ENCODE peak calls at places on chromosomes 5 and 9, in six cellular contexts. K is H9, A is H1, H is IMR-90, C is trophoblast cell, U is mesenchymal stem cell. R is an unnamed sample.

GRCh38 chr5:87845734-87846133 is 422.9 kb downstream of the TMEM161B start:
- DNase-seq in K (no peak), A (no peak), H (no peak), C (no peak), U (peak), R (no peak)

GRCh38 chr5:109759304-109759703 is 69.6 kb downstream of the MAN2A1 start:
- DNase-seq in K (no peak), A (no peak), H (peak), C (no peak), U (peak), R (no peak)

GRCh38 chr5:59003641-59004040 is 420.8 kb downstream of the RAB3C start:
- DNase-seq in K (peak), A (no peak), H (no peak), C (no peak), U (no peak), R (no peak)

GRCh38 chr9:129549684-129550083 is 71.2 kb downstream of the C9orf50 start:
- DNase-seq in K (no peak), A (no peak), H (no peak), C (no peak), U (no peak), R (no peak)

GRCh38 chr5:76583163-76584047 is 39.8 kb downstream of the F2RL2 start:
- DNase-seq in K (no peak), A (no peak), H (peak), C (peak), U (peak), R (no peak)

GRCh38 chr9:132507670-132508469 is 74.5 kb upstream of the BARHL1 start:
- DNase-seq in K (peak), A (peak), H (peak), C (peak), U (peak), R (peak)

GRCh38 chr5:122439645-122440044 is 127.6 kb downstream of the SNCAIP start:
- DNase-seq in K (no peak), A (no peak), H (no peak), C (no peak), U (no peak), R (no peak)

GRCh38 chr5:132431682-132432081 is 58.9 kb downstream of the IRF1 start:
- DNase-seq in K (no peak), A (no peak), H (no peak), C (no peak), U (no peak), R (no peak)

GRCh38 chr5:33409435-33410146 is 31.2 kb upstream of the TARS1 start:
- DNase-seq in K (no peak), A (no peak), H (peak), C (no peak), U (peak), R (no peak)

GRCh38 chr5:178207917-178208280 is 3.6 kb downstream of the HNRNPAB start:
- DNase-seq in K (no peak), A (no peak), H (no peak), C (no peak), U (no peak), R (no peak)

GRCh38 chr9:96009690-96010477 is 134.4 kb downstream of the ERCC6L2 start:
- DNase-seq in K (no peak), A (no peak), H (no peak), C (no peak), U (no peak), R (no peak)

GRCh38 chr9:89408628-89409101 is 89.2 kb downstream of the SEMA4D start:
- DNase-seq in K (no peak), A (no peak), H (no peak), C (no peak), U (no peak), R (no peak)

GRCh38 chr5:79263290-79263689 is 27.4 kb downstream of the JMY start:
- DNase-seq in K (no peak), A (no peak), H (no peak), C (no peak), U (no peak), R (no peak)

GRCh38 chr9:26677965-26678745 is 214.4 kb downstream of the CAAP1 start:
- DNase-seq in K (no peak), A (no peak), H (no peak), C (no peak), U (no peak), R (no peak)

GRCh38 chr5:1737790-1738405 is 61.7 kb downstream of the MRPL36 start:
- DNase-seq in K (peak), A (peak), H (peak), C (peak), U (peak), R (no peak)

GRCh38 chr9:109063765-109064164 is 50.5 kb upstream of the CTNNAL1 start:
- DNase-seq in K (no peak), A (no peak), H (peak), C (no peak), U (no peak), R (no peak)

GRCh38 chr9:137593176-137593575 is 2.9 kb upstream of the ZMYND19 start:
- DNase-seq in K (no peak), A (no peak), H (no peak), C (no peak), U (no peak), R (no peak)

GRCh38 chr5:21397693-21398092 is 1409.7 kb upstream of the CDH18 start:
- DNase-seq in K (no peak), A (no peak), H (no peak), C (no peak), U (no peak), R (no peak)

GRCh38 chr9:108186996-108187395 is 668.8 kb downstream of the ACTL7B start:
- DNase-seq in K (no peak), A (no peak), H (peak), C (peak), U (no peak), R (no peak)

GRCh38 chr9:114081441-114082016 is 3.4 kb upstream of the AMBP start:
- DNase-seq in K (peak), A (no peak), H (no peak), C (no peak), U (no peak), R (no peak)

GRCh38 chr9:78261403-78262001 is 25.6 kb downstream of the CEP78 start:
- DNase-seq in K (no peak), A (no peak), H (peak), C (peak), U (peak), R (no peak)

GRCh38 chr9:115291841-115292240 is 173.9 kb upstream of the TNC start:
- DNase-seq in K (no peak), A (no peak), H (peak), C (peak), U (peak), R (no peak)

GRCh38 chr5:148923023-148923422 is 96.6 kb downstream of the ADRB2 start:
- DNase-seq in K (no peak), A (no peak), H (no peak), C (no peak), U (no peak), R (no peak)

GRCh38 chr5:172380992-172381643 is 73.2 kb downstream of the SH3PXD2B start:
- DNase-seq in K (no peak), A (no peak), H (peak), C (no peak), U (no peak), R (no peak)

GRCh38 chr5:56327810-56328209 is 94.7 kb upstream of the ANKRD55 start:
- DNase-seq in K (no peak), A (no peak), H (no peak), C (no peak), U (peak), R (no peak)

GRCh38 chr9:111483419-111483861 is 743 bp downstream of the ECPAS start:
- DNase-seq in K (no peak), A (no peak), H (no peak), C (no peak), U (no peak), R (peak)

GRCh38 chr9:131436386-131436785 is 42.5 kb downstream of the PRRC2B start:
- DNase-seq in K (peak), A (no peak), H (no peak), C (no peak), U (no peak), R (no peak)

GRCh38 chr9:123251324-123251723 is 17.1 kb downstream of the STRBP start:
- DNase-seq in K (no peak), A (no peak), H (no peak), C (no peak), U (no peak), R (no peak)

GRCh38 chr5:169331292-169331852 is 30.4 kb upstream of the SLIT3 start:
- DNase-seq in K (no peak), A (no peak), H (no peak), C (peak), U (peak), R (no peak)

GRCh38 chr9:114002271-114002985 is 75.7 kb downstream of the AMBP start:
- DNase-seq in K (peak), A (peak), H (no peak), C (no peak), U (no peak), R (no peak)

GRCh38 chr5:174459832-174460448 is 264.4 kb upstream of the MSX2 start:
- DNase-seq in K (no peak), A (no peak), H (no peak), C (peak), U (no peak), R (no peak)

GRCh38 chr5:174457141-174457678 is 267.2 kb upstream of the MSX2 start:
- DNase-seq in K (no peak), A (no peak), H (no peak), C (peak), U (no peak), R (no peak)

GRCh38 chr5:174462128-174462527 is 262.3 kb upstream of the MSX2 start:
- DNase-seq in K (no peak), A (no peak), H (no peak), C (no peak), U (no peak), R (no peak)

GRCh38 chr5:174455301-174455700 is 269.1 kb upstream of the MSX2 start:
- DNase-seq in K (no peak), A (no peak), H (no peak), C (peak), U (no peak), R (no peak)

GRCh38 chr5:174459071-174459702 is 265.2 kb upstream of the MSX2 start:
- DNase-seq in K (no peak), A (no peak), H (no peak), C (peak), U (no peak), R (no peak)
- H4K91ac ChIP-seq in K (no peak), A (no peak), H (no peak), C (peak), U (no peak), R (no peak)

GRCh38 chr5:52727568-52727967 is 60.1 kb upstream of the ITGA1 start:
- DNase-seq in K (no peak), A (no peak), H (peak), C (peak), U (peak), R (no peak)

GRCh38 chr5:52727001-52727400 is 60.7 kb upstream of the ITGA1 start:
- DNase-seq in K (no peak), A (no peak), H (no peak), C (peak), U (no peak), R (no peak)

GRCh38 chr5:52728201-52728600 is 59.5 kb upstream of the ITGA1 start:
- DNase-seq in K (no peak), A (no peak), H (no peak), C (no peak), U (no peak), R (no peak)

GRCh38 chr5:52725781-52726180 is 61.9 kb upstream of the ITGA1 start:
- DNase-seq in K (no peak), A (no peak), H (no peak), C (no peak), U (no peak), R (no peak)

DNA sequence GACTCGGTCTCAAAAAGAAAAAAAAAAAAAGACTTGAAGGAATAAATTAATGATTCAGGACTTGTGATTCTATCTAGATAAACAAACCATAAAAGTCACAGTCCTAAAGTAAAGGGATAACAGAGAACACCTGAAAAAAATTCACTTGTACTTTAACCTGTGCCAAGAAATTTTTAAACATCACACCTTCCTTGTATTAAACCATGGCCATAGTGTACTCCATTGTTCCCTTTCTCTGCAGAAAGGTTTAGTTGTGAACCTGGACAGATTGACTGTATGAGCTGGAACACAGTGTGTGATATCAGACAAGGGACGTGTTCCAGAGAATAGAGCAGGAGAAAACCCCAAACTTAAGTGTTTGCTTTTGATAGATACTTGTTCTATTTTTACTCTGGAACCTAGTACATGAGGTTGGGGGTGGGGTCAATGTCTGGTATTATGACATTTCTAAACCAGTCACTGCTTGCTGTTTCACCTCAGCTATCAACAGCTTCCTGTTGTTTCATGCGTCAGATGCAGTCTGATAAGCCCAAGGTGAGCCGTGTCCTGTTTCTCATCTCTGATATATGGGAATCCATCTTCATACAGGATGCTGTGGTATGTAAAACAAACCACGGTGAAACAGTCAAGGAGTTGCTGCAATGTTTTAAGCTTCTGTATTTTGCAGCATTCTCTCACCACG is 62.5 kb upstream of the ITGA1 start:
- DNase-seq in K (no peak), A (no peak), H (peak), C (peak), U (peak), R (no peak)
- H4K91ac ChIP-seq in K (no peak), A (no peak), H (no peak), C (peak), U (no peak), R (no peak)

GRCh38 chr5:81359108-81359507 is 34.8 kb downstream of the ACOT12 start:
- DNase-seq in K (peak), A (peak), H (no peak), C (no peak), U (no peak), R (no peak)

GRCh38 chr5:81365541-81365940 is 28.4 kb downstream of the ACOT12 start:
- DNase-seq in K (no peak), A (no peak), H (no peak), C (no peak), U (no peak), R (no peak)

GRCh38 chr5:81361600-81361999 is 32.3 kb downstream of the ACOT12 start:
- DNase-seq in K (no peak), A (no peak), H (no peak), C (no peak), U (no peak), R (no peak)

GRCh38 chr5:81363093-81363886 is 30.6 kb downstream of the ACOT12 start:
- DNase-seq in K (no peak), A (no peak), H (no peak), C (no peak), U (no peak), R (no peak)

GRCh38 chr5:81360640-81361039 is 33.3 kb downstream of the ACOT12 start:
- DNase-seq in K (no peak), A (no peak), H (no peak), C (no peak), U (no peak), R (no peak)
- H4K91ac ChIP-seq in K (no peak), A (no peak), H (no peak), C (no peak), U (no peak), R (no peak)

GRCh38 chr9:784916-785315 is 56.6 kb upstream of the DMRT1 start:
- DNase-seq in K (no peak), A (no peak), H (no peak), C (peak), U (no peak), R (no peak)

GRCh38 chr9:784202-784601 is 57.3 kb upstream of the DMRT1 start:
- DNase-seq in K (no peak), A (no peak), H (peak), C (peak), U (no peak), R (no peak)

GRCh38 chr9:786405-786804 is 55.1 kb upstream of the DMRT1 start:
- DNase-seq in K (no peak), A (no peak), H (no peak), C (peak), U (no peak), R (no peak)

GRCh38 chr9:788777-789176 is 52.7 kb upstream of the DMRT1 start:
- DNase-seq in K (no peak), A (no peak), H (no peak), C (no peak), U (no peak), R (no peak)

GRCh38 chr9:785997-786396 is 55.5 kb upstream of the DMRT1 start:
- DNase-seq in K (no peak), A (no peak), H (no peak), C (no peak), U (no peak), R (no peak)
- H4K91ac ChIP-seq in K (no peak), A (no peak), H (no peak), C (peak), U (no peak), R (no peak)

GRCh38 chr9:36301227-36301626 is 43.0 kb upstream of the GNE start:
- DNase-seq in K (no peak), A (no peak), H (no peak), C (no peak), U (no peak), R (no peak)
- H4K91ac ChIP-seq in K (no peak), A (no peak), H (no peak), C (no peak), U (no peak), R (no peak)

DNA sequence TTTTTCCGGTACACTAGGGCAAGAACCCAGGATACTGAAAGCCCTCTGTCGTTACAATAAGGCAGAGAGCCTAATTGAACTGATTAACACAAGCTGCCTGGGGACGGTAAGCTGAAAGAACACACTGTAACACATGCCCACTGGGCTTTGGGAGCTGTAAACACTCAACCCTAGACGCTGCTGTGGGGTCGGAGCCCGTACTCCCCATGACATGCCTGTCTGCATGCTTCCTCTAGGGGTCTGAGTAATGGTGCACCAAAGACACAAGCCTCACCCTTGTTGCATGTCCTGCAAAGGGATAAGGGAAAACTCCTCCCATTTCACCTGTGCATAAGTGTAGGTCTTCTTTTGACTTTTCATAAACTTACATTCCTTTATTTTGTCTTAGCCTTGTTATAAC is 194.0 kb downstream of the FBXL7 start:
- DNase-seq in K (no peak), A (no peak), H (no peak), C (no peak), U (no peak), R (no peak)
- H4K91ac ChIP-seq in K (no peak), A (no peak), H (no peak), C (no peak), U (peak), R (no peak)

GRCh38 chr5:143343042-143343441 is 60.4 kb downstream of the NR3C1 start:
- DNase-seq in K (no peak), A (no peak), H (no peak), C (no peak), U (no peak), R (no peak)

GRCh38 chr5:143342607-143343006 is 60.9 kb downstream of the NR3C1 start:
- DNase-seq in K (no peak), A (no peak), H (no peak), C (no peak), U (no peak), R (no peak)

GRCh38 chr5:143338658-143339366 is 64.7 kb downstream of the NR3C1 start:
- DNase-seq in K (no peak), A (no peak), H (peak), C (peak), U (peak), R (no peak)

GRCh38 chr5:143340891-143341685 is 62.4 kb downstream of the NR3C1 start:
- DNase-seq in K (no peak), A (no peak), H (peak), C (no peak), U (no peak), R (no peak)

DNA sequence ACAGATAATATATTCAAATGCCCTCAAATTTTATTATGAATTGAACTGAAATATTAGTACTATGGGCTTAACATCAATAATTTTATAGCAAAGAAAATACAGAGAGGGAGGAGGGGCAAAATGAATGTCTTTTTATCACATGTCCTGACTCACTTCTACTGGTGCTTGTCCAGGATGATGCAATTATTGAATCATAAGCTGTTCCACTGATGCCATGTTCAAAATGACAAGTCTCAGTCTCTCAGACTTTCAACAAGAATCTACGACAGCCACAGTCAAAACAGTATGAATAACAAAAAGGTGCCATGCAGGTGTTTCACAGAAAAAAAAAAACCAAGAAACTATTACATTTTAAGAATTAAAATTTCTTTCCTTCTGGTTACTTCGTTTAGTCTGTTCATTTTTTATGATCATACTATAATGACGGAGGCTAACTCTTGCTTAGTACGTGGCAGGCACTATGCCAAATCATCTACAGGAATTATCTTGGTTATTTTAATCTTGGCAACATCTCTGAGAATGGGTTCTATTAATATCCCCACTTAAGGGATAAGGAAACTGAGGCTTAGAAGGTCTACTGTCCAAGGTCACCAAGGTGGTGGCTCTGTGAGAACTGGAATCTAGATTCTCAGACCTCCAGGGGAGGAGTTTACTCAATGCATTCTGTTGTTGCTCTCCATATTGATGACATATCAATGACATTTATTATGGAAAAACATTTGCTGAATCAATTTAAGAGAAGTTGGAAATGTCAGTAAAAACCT is 61.5 kb downstream of the NR3C1 start:
- DNase-seq in K (no peak), A (no peak), H (peak), C (peak), U (peak), R (no peak)
- H4K91ac ChIP-seq in K (no peak), A (no peak), H (no peak), C (no peak), U (no peak), R (no peak)

GRCh38 chr5:74500037-74500917 is 140.3 kb downstream of the ENC1 start:
- DNase-seq in K (no peak), A (no peak), H (no peak), C (no peak), U (peak), R (no peak)

GRCh38 chr5:74502479-74502950 is 138.0 kb downstream of the ENC1 start:
- DNase-seq in K (no peak), A (no peak), H (no peak), C (no peak), U (no peak), R (no peak)

GRCh38 chr5:74497706-74498105 is 142.8 kb downstream of the ENC1 start:
- DNase-seq in K (no peak), A (no peak), H (peak), C (no peak), U (no peak), R (no peak)

GRCh38 chr5:74501674-74502478 is 138.7 kb downstream of the ENC1 start:
- DNase-seq in K (no peak), A (no peak), H (no peak), C (no peak), U (no peak), R (no peak)

GRCh38 chr5:74499236-74499635 is 141.3 kb downstream of the ENC1 start:
- DNase-seq in K (no peak), A (no peak), H (no peak), C (no peak), U (peak), R (no peak)
- H4K91ac ChIP-seq in K (no peak), A (no peak), H (no peak), C (no peak), U (no peak), R (no peak)